ENCODE peak calls at places on chromosomes 5 and 9, in five cellular contexts. One of them, this sample, is unnamed.

GRCh38 chr5:93357686-93358085 is 223.3 kb downstream of the NR2F1-AS1 start:
- DNase-seq in H9: no peak
- DNase-seq in IMR-90: no peak
- DNase-seq in mesenchymal stem cell: no peak
- DNase-seq in H1: no peak
- DNase-seq in this sample: no peak

GRCh38 chr5:157651011-157651611 is 1.1 kb downstream of the SOX30 start:
- DNase-seq in H9: no peak
- DNase-seq in IMR-90: no peak
- DNase-seq in mesenchymal stem cell: no peak
- DNase-seq in H1: no peak
- DNase-seq in this sample: no peak

GRCh38 chr9:128340691-128341434 is 536 bp downstream of the SLC27A4 start:
- DNase-seq in H9: peak; percentile 41
- DNase-seq in IMR-90: no peak
- DNase-seq in mesenchymal stem cell: no peak
- DNase-seq in H1: peak; percentile 77
- DNase-seq in this sample: no peak

GRCh38 chr9:86741311-86742215 is 205.7 kb downstream of the GAS1 start:
- DNase-seq in H9: no peak
- DNase-seq in IMR-90: peak; percentile 68
- DNase-seq in mesenchymal stem cell: no peak
- DNase-seq in H1: no peak
- DNase-seq in this sample: no peak

GRCh38 chr5:41408676-41409443 is 101.5 kb downstream of the PLCXD3 start:
- DNase-seq in H9: no peak
- DNase-seq in IMR-90: peak; percentile 74
- DNase-seq in mesenchymal stem cell: peak; percentile 6
- DNase-seq in H1: no peak
- DNase-seq in this sample: no peak

GRCh38 chr9:96327694-96328352 is 25.8 kb upstream of the HSD17B3 start:
- DNase-seq in H9: no peak
- DNase-seq in IMR-90: peak; percentile 59
- DNase-seq in mesenchymal stem cell: peak; percentile 71
- DNase-seq in H1: no peak
- DNase-seq in this sample: peak; percentile 38

GRCh38 chr9:4678679-4679267 is 596 bp upstream of the CDC37L1 start:
- DNase-seq in H9: no peak
- DNase-seq in IMR-90: peak; percentile 19
- DNase-seq in mesenchymal stem cell: peak; percentile 54
- DNase-seq in H1: no peak
- DNase-seq in this sample: peak; percentile 12

GRCh38 chr5:107469485-107469884 is 201.3 kb downstream of the EFNA5 start:
- DNase-seq in H9: no peak
- DNase-seq in IMR-90: peak; percentile 94
- DNase-seq in mesenchymal stem cell: peak; percentile 91
- DNase-seq in H1: no peak
- DNase-seq in this sample: no peak

GRCh38 chr9:134205636-134206316 is 41.4 kb upstream of the RNU6ATAC start:
- DNase-seq in H9: no peak
- DNase-seq in IMR-90: peak; percentile 28
- DNase-seq in mesenchymal stem cell: peak; percentile 65
- DNase-seq in H1: no peak
- DNase-seq in this sample: no peak

GRCh38 chr5:13359326-13359725 is 585.2 kb downstream of the DNAH5 start:
- DNase-seq in H9: no peak
- DNase-seq in IMR-90: peak; percentile 45
- DNase-seq in mesenchymal stem cell: no peak
- DNase-seq in H1: no peak
- DNase-seq in this sample: no peak

GRCh38 chr5:75331095-75332090 is 5.6 kb upstream of the HMGCR start:
- DNase-seq in H9: no peak
- DNase-seq in IMR-90: no peak
- DNase-seq in mesenchymal stem cell: no peak
- DNase-seq in H1: no peak
- DNase-seq in this sample: no peak

GRCh38 chr5:4880304-4880741 is 259.8 kb upstream of the ADAMTS16 start:
- DNase-seq in H9: no peak
- DNase-seq in IMR-90: no peak
- DNase-seq in mesenchymal stem cell: no peak
- DNase-seq in H1: no peak
- DNase-seq in this sample: no peak

GRCh38 chr5:168881427-168882149 is 302.4 kb upstream of the PANK3 start:
- DNase-seq in H9: peak; percentile 88
- DNase-seq in IMR-90: no peak
- DNase-seq in mesenchymal stem cell: no peak
- DNase-seq in H1: peak; percentile 59
- DNase-seq in this sample: no peak

GRCh38 chr9:123645762-123646161 is 284.2 kb downstream of the DENND1A start:
- DNase-seq in H9: no peak
- DNase-seq in IMR-90: no peak
- DNase-seq in mesenchymal stem cell: no peak
- DNase-seq in H1: no peak
- DNase-seq in this sample: no peak

GRCh38 chr9:92206490-92206889 is 87.0 kb downstream of the IARS1 start:
- DNase-seq in H9: no peak
- DNase-seq in IMR-90: peak; percentile 59
- DNase-seq in mesenchymal stem cell: peak; percentile 81
- DNase-seq in H1: no peak
- DNase-seq in this sample: no peak

GRCh38 chr9:76453785-76454184 is 5.2 kb upstream of the GCNT1 start:
- DNase-seq in H9: no peak
- DNase-seq in IMR-90: peak; percentile 83
- DNase-seq in mesenchymal stem cell: peak; percentile 64
- DNase-seq in H1: no peak
- DNase-seq in this sample: no peak

GRCh38 chr5:126965061-126965475 is 65.3 kb downstream of the MARCHF3 start:
- DNase-seq in H9: no peak
- DNase-seq in IMR-90: peak; percentile 97
- DNase-seq in mesenchymal stem cell: peak; percentile 73
- DNase-seq in H1: no peak
- DNase-seq in this sample: no peak

GRCh38 chr5:103120607-103121200 is 603 bp downstream of the PPIP5K2 start:
- DNase-seq in H9: peak; percentile 31
- DNase-seq in IMR-90: peak; percentile 6
- DNase-seq in mesenchymal stem cell: peak; percentile 38
- DNase-seq in H1: no peak
- DNase-seq in this sample: no peak

GRCh38 chr5:12658871-12659446 is 754.7 kb upstream of the CTNND2 start:
- DNase-seq in H9: no peak
- DNase-seq in IMR-90: no peak
- DNase-seq in mesenchymal stem cell: no peak
- DNase-seq in H1: no peak
- DNase-seq in this sample: no peak

GRCh38 chr5:103428411-103428871 is 134.1 kb downstream of the NUDT12 start:
- DNase-seq in H9: no peak
- DNase-seq in IMR-90: peak; percentile 86
- DNase-seq in mesenchymal stem cell: no peak
- DNase-seq in H1: no peak
- DNase-seq in this sample: no peak

GRCh38 chr5:73282383-73282782 is 109.4 kb downstream of the TMEM174 start:
- DNase-seq in H9: no peak
- DNase-seq in IMR-90: no peak
- DNase-seq in mesenchymal stem cell: no peak
- DNase-seq in H1: no peak
- DNase-seq in this sample: no peak

GRCh38 chr5:73448072-73448432 is 525 bp downstream of the FOXD1 start:
- DNase-seq in H9: peak; percentile 50
- DNase-seq in IMR-90: no peak
- DNase-seq in mesenchymal stem cell: no peak
- DNase-seq in H1: peak; percentile 68
- DNase-seq in this sample: no peak

GRCh38 chr5:169385636-169386035 is 84.7 kb upstream of the SLIT3 start:
- DNase-seq in H9: no peak
- DNase-seq in IMR-90: no peak
- DNase-seq in mesenchymal stem cell: no peak
- DNase-seq in H1: no peak
- DNase-seq in this sample: no peak

GRCh38 chr5:146451411-146451810 is 4.3 kb downstream of the TCERG1 start:
- DNase-seq in H9: no peak
- DNase-seq in IMR-90: no peak
- DNase-seq in mesenchymal stem cell: no peak
- DNase-seq in H1: no peak
- DNase-seq in this sample: no peak

DNA sequence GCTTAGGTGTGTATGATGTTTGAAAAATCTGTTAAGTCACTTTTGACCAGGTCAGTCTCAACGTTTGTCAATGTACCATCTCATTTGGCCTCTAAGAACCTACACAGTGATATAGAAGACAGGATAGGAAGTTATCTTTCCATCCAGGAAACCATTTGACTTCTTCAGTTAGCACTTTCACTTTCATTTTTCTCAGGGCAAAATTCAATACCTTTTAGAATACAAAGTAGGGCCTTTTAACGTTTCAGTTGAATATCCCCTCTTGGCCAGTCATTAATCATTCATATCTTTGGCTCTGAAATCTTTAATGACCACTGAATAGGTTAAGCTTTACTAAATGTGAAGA is 101.0 kb upstream of the GNAQ start:
- DNase-seq in H9: no peak
- DNase-seq in IMR-90: no peak
- DNase-seq in mesenchymal stem cell: peak; percentile 14
- DNase-seq in H1: no peak
- DNase-seq in this sample: no peak
- H2AFZ ChIP-seq in H9: no peak overlapping the region
- H2AFZ ChIP-seq in IMR-90: no peak overlapping the region
- H2AFZ ChIP-seq in mesenchymal stem cell: no peak overlapping the region
- H2AFZ ChIP-seq in H1: no peak overlapping the region
- H2AFZ ChIP-seq in this sample: peak overlapping the region; percentile 44

DNA sequence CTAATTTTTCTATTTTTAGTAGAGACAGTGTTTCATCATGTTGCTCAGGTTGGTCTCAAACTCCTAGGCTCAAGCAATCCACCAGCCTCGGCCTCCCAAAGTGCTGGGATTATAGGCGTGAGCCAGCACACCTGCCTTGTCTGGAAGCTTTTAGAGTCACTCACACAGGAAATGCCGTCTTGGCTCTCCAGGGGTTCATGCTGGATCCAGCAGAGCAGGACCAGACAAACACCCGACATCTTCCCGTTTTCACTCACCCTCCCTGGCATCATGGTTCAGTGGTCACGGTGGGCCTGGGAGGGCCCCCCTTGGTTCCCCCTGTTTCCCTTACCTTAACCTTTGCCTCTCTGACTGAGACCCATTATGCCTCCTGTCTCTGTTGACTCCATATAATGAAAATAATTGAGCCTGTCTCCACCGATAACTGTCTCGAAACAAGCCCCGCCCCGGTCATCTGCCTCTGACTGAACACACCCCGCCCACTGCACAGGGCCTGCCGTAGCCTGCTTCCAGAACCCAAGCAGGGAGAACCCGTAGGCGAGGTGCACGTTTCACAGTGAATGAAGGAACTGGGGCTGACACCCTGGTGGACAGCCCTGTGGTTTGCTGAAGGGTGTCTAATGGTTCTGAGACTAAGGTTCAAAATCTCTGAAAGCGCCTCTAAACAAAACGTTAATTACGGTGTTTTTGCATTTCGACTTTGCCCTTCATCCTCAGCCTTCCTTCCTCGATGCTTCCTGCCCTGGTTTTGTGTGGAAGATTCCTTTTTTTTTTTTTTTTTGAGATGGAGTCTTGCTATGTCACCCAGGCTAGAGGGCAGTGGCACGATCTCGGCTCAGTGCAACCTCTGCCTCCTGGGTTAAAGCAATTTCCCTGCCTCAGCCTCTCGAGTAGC is 39.7 kb upstream of the SPRY4 start:
- DNase-seq in H9: peak; percentile 58
- DNase-seq in IMR-90: no peak
- DNase-seq in mesenchymal stem cell: peak; percentile 63
- DNase-seq in H1: no peak
- DNase-seq in this sample: no peak
- H2BK15ac ChIP-seq in H9: no peak overlapping the region
- H2BK15ac ChIP-seq in IMR-90: peak overlapping the region; percentile 56
- H2BK15ac ChIP-seq in mesenchymal stem cell: peak overlapping the region; percentile 1
- H2BK15ac ChIP-seq in H1: peak overlapping the region; percentile 0
- H2BK15ac ChIP-seq in this sample: no peak overlapping the region

GRCh38 chr9:137162505-137163100 is 7.2 kb downstream of the LRRC26 start:
- DNase-seq in H9: no peak
- DNase-seq in IMR-90: no peak
- DNase-seq in mesenchymal stem cell: no peak
- DNase-seq in H1: peak; percentile 66
- DNase-seq in this sample: no peak
- H2AFZ ChIP-seq in H9: no peak overlapping the region
- H2AFZ ChIP-seq in IMR-90: peak overlapping the region; percentile 94
- H2AFZ ChIP-seq in mesenchymal stem cell: no peak overlapping the region
- H2AFZ ChIP-seq in H1: no peak overlapping the region
- H2AFZ ChIP-seq in this sample: peak overlapping the region; percentile 76

GRCh38 chr5:150595466-150596031 is 44.9 kb upstream of the SYNPO start:
- DNase-seq in H9: no peak
- DNase-seq in IMR-90: no peak
- DNase-seq in mesenchymal stem cell: peak; percentile 47
- DNase-seq in H1: no peak
- DNase-seq in this sample: no peak
- H2BK15ac ChIP-seq in H9: no peak overlapping the region
- H2BK15ac ChIP-seq in IMR-90: no peak overlapping the region
- H2BK15ac ChIP-seq in mesenchymal stem cell: no peak overlapping the region
- H2BK15ac ChIP-seq in H1: no peak overlapping the region
- H2BK15ac ChIP-seq in this sample: no peak overlapping the region

GRCh38 chr9:120942186-120943001 is 15.8 kb upstream of the TRAF1 start:
- DNase-seq in H9: no peak
- DNase-seq in IMR-90: no peak
- DNase-seq in mesenchymal stem cell: no peak
- DNase-seq in H1: no peak
- DNase-seq in this sample: no peak

GRCh38 chr9:120937596-120937995 is 11.0 kb upstream of the TRAF1 start:
- DNase-seq in H9: no peak
- DNase-seq in IMR-90: peak; percentile 87
- DNase-seq in mesenchymal stem cell: peak; percentile 61
- DNase-seq in H1: no peak
- DNase-seq in this sample: no peak

GRCh38 chr9:120937127-120937526 is 10.5 kb upstream of the TRAF1 start:
- DNase-seq in H9: no peak
- DNase-seq in IMR-90: no peak
- DNase-seq in mesenchymal stem cell: no peak
- DNase-seq in H1: no peak
- DNase-seq in this sample: no peak

GRCh38 chr9:120941046-120941770 is 14.6 kb upstream of the TRAF1 start:
- DNase-seq in H9: no peak
- DNase-seq in IMR-90: peak; percentile 60
- DNase-seq in mesenchymal stem cell: no peak
- DNase-seq in H1: no peak
- DNase-seq in this sample: no peak

DNA sequence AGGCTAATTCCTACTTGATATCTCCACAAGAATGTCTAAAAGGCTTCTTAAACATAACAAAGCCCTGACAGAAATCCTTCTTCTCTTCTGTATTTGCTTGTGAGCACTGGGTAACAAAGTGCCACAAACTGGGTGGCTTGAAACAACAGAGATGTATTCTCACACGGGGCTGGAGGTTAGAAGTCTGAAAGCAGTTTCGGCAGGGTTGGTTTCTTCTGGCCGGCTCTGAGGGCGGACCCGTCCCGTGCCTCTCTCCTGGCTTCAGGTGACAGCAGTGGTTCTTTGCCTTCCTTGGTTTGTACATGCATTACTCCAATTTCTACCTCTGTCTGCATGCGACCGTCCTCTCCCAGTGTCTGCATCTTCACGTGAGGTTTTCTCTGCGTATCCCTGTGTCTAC is 14.0 kb upstream of the TRAF1 start:
- DNase-seq in H9: no peak
- DNase-seq in IMR-90: no peak
- DNase-seq in mesenchymal stem cell: no peak
- DNase-seq in H1: no peak
- DNase-seq in this sample: no peak
- H2AFZ ChIP-seq in H9: no peak overlapping the region
- H2AFZ ChIP-seq in IMR-90: peak overlapping the region; percentile 26
- H2AFZ ChIP-seq in mesenchymal stem cell: no peak overlapping the region
- H2AFZ ChIP-seq in H1: no peak overlapping the region
- H2AFZ ChIP-seq in this sample: no peak overlapping the region

This sample was measured in neuronal stem cell.